ENCODE peak calls at places on chromosomes 11 and 22, in seven cellular contexts. O is stimulated activated CD8-positive, alpha-beta memory T cell treated with anti-CD3 and anti-CD28 coated beads, Interleukin-4, amount 100 ng/mL, for 4 hours; Y is cardiac muscle cell; F is activated naive CD4-positive, alpha-beta T cell; K is NCI-H524 treated with DMSO at 0.1 percent for 48 hours; H is psoas muscle; M is bronchial epithelial cell. A is an unnamed sample.
A peak's percentile ranks its signal among the peaks of the same experiment; 100 is the strongest.

GRCh38 chr11:101113540-101113939 is 16.1 kb downstream of the PGR start:
- DNase-seq in O (no peak), Y (no peak), F (no peak), K (no peak), H (no peak), M (no peak), A (no peak)

GRCh38 chr22:47088480-47089145 is 326.2 kb downstream of the TBC1D22A start:
- DNase-seq in O (no peak), Y (no peak), F (no peak), K (no peak), H (no peak), M (no peak), A (no peak)

GRCh38 chr11:59944761-59945160 is 6.5 kb downstream of the OOSP1 start:
- DNase-seq in O (no peak), Y (no peak), F (no peak), K (no peak), H (no peak), M (no peak), A (no peak)

GRCh38 chr11:28464252-28464867 is 356.2 kb downstream of the METTL15 start:
- DNase-seq in O (no peak), Y (peak; percentile 58), F (no peak), K (no peak), H (no peak), M (peak; percentile 48), A (no peak)

GRCh38 chr11:68355471-68355870 is 43.1 kb downstream of the LRP5 start:
- DNase-seq in O (no peak), Y (no peak), F (no peak), K (no peak), H (no peak), M (no peak), A (no peak)

GRCh38 chr11:705646-706438 is at the start of gene EPS8L2:
- DNase-seq in O (no peak), Y (no peak), F (no peak), K (no peak), H (peak; percentile 34), M (peak; percentile 35), A (no peak)

GRCh38 chr11:92390783-92391182 is 166.2 kb downstream of the FAT3 start:
- DNase-seq in O (no peak), Y (no peak), F (no peak), K (no peak), H (no peak), M (no peak), A (no peak)

GRCh38 chr11:65067446-65067845 is 9.1 kb upstream of the NAALADL1 start:
- DNase-seq in O (no peak), Y (no peak), F (no peak), K (no peak), H (no peak), M (no peak), A (peak; percentile 65)

GRCh38 chr11:74838188-74838587 is 89.5 kb downstream of the RNF169 start:
- DNase-seq in O (no peak), Y (no peak), F (no peak), K (no peak), H (no peak), M (no peak), A (no peak)

GRCh38 chr22:43060213-43060612 is 29.0 kb downstream of the TTLL1 start:
- DNase-seq in O (no peak), Y (peak; percentile 26), F (peak; percentile 23), K (no peak), H (no peak), M (peak; percentile 10), A (no peak)

A was measured in GM12892.